ENCODE peak calls at places on chromosomes 3 and 15, in six cellular contexts. One of them, this sample, is unnamed.

GRCh38 chr3:71104090-71104489 is 479.4 kb downstream of the FOXP1 start:
- DNase-seq in COR-L47: no peak
- DNase-seq in CD4-positive, alpha-beta memory T cell: no peak
- DNase-seq in CD8-positive, alpha-beta T cell: no peak
- DNase-seq in activated T-helper 1 cell treated with anti-CD3 and anti-CD28 coated beads, Interleukin-2, amount 50 U/mL, for 16 hours: no peak
- DNase-seq in activated CD8-positive, alpha-beta memory T cell treated with anti-CD3 and anti-CD28 coated beads for 48 hours: no peak
- DNase-seq in this sample: no peak

GRCh38 chr15:66835558-66835878 is 133.5 kb downstream of the SMAD6 start:
- DNase-seq in COR-L47: no peak
- DNase-seq in CD4-positive, alpha-beta memory T cell: no peak
- DNase-seq in CD8-positive, alpha-beta T cell: no peak
- DNase-seq in activated T-helper 1 cell treated with anti-CD3 and anti-CD28 coated beads, Interleukin-2, amount 50 U/mL, for 16 hours: no peak
- DNase-seq in activated CD8-positive, alpha-beta memory T cell treated with anti-CD3 and anti-CD28 coated beads for 48 hours: no peak
- DNase-seq in this sample: no peak

GRCh38 chr15:42274693-42274971 is 1.4 kb upstream of the TMEM87A start:
- DNase-seq in COR-L47: no peak
- DNase-seq in CD4-positive, alpha-beta memory T cell: no peak
- DNase-seq in CD8-positive, alpha-beta T cell: no peak
- DNase-seq in activated T-helper 1 cell treated with anti-CD3 and anti-CD28 coated beads, Interleukin-2, amount 50 U/mL, for 16 hours: no peak
- DNase-seq in activated CD8-positive, alpha-beta memory T cell treated with anti-CD3 and anti-CD28 coated beads for 48 hours: no peak
- DNase-seq in this sample: no peak

GRCh38 chr3:56812749-56813655 is 11.3 kb upstream of the ARHGEF3 start:
- DNase-seq in COR-L47: no peak
- DNase-seq in CD4-positive, alpha-beta memory T cell: no peak
- DNase-seq in CD8-positive, alpha-beta T cell: no peak
- DNase-seq in activated T-helper 1 cell treated with anti-CD3 and anti-CD28 coated beads, Interleukin-2, amount 50 U/mL, for 16 hours: no peak
- DNase-seq in activated CD8-positive, alpha-beta memory T cell treated with anti-CD3 and anti-CD28 coated beads for 48 hours: no peak
- DNase-seq in this sample: no peak

GRCh38 chr3:86954751-86955150 is 36.2 kb downstream of the VGLL3 start:
- DNase-seq in COR-L47: no peak
- DNase-seq in CD4-positive, alpha-beta memory T cell: no peak
- DNase-seq in CD8-positive, alpha-beta T cell: no peak
- DNase-seq in activated T-helper 1 cell treated with anti-CD3 and anti-CD28 coated beads, Interleukin-2, amount 50 U/mL, for 16 hours: no peak
- DNase-seq in activated CD8-positive, alpha-beta memory T cell treated with anti-CD3 and anti-CD28 coated beads for 48 hours: no peak
- DNase-seq in this sample: no peak

GRCh38 chr3:128067481-128067880 is 15.2 kb downstream of the SEC61A1 start:
- DNase-seq in COR-L47: no peak
- DNase-seq in CD4-positive, alpha-beta memory T cell: no peak
- DNase-seq in CD8-positive, alpha-beta T cell: no peak
- DNase-seq in activated T-helper 1 cell treated with anti-CD3 and anti-CD28 coated beads, Interleukin-2, amount 50 U/mL, for 16 hours: no peak
- DNase-seq in activated CD8-positive, alpha-beta memory T cell treated with anti-CD3 and anti-CD28 coated beads for 48 hours: no peak
- DNase-seq in this sample: no peak

GRCh38 chr15:80118956-80119355 is 33.8 kb upstream of the FAH start:
- DNase-seq in COR-L47: no peak
- DNase-seq in CD4-positive, alpha-beta memory T cell: no peak
- DNase-seq in CD8-positive, alpha-beta T cell: no peak
- DNase-seq in activated T-helper 1 cell treated with anti-CD3 and anti-CD28 coated beads, Interleukin-2, amount 50 U/mL, for 16 hours: no peak
- DNase-seq in activated CD8-positive, alpha-beta memory T cell treated with anti-CD3 and anti-CD28 coated beads for 48 hours: no peak
- DNase-seq in this sample: no peak

GRCh38 chr3:38823722-38824121 is 7.7 kb upstream of the SCN10A start:
- DNase-seq in COR-L47: no peak
- DNase-seq in CD4-positive, alpha-beta memory T cell: no peak
- DNase-seq in CD8-positive, alpha-beta T cell: no peak
- DNase-seq in activated T-helper 1 cell treated with anti-CD3 and anti-CD28 coated beads, Interleukin-2, amount 50 U/mL, for 16 hours: no peak
- DNase-seq in activated CD8-positive, alpha-beta memory T cell treated with anti-CD3 and anti-CD28 coated beads for 48 hours: no peak
- DNase-seq in this sample: no peak

GRCh38 chr15:88113909-88114308 is 142.6 kb downstream of the NTRK3 start:
- DNase-seq in COR-L47: no peak
- DNase-seq in CD4-positive, alpha-beta memory T cell: no peak
- DNase-seq in CD8-positive, alpha-beta T cell: no peak
- DNase-seq in activated T-helper 1 cell treated with anti-CD3 and anti-CD28 coated beads, Interleukin-2, amount 50 U/mL, for 16 hours: no peak
- DNase-seq in activated CD8-positive, alpha-beta memory T cell treated with anti-CD3 and anti-CD28 coated beads for 48 hours: no peak
- DNase-seq in this sample: no peak

GRCh38 chr3:184734903-184735630 is 23.2 kb upstream of the MAGEF1 start:
- DNase-seq in COR-L47: no peak
- DNase-seq in CD4-positive, alpha-beta memory T cell: no peak
- DNase-seq in CD8-positive, alpha-beta T cell: no peak
- DNase-seq in activated T-helper 1 cell treated with anti-CD3 and anti-CD28 coated beads, Interleukin-2, amount 50 U/mL, for 16 hours: no peak
- DNase-seq in activated CD8-positive, alpha-beta memory T cell treated with anti-CD3 and anti-CD28 coated beads for 48 hours: no peak
- DNase-seq in this sample: no peak

GRCh38 chr3:63343674-63344073 is 65.6 kb downstream of the SYNPR start:
- DNase-seq in COR-L47: peak
- DNase-seq in CD4-positive, alpha-beta memory T cell: no peak
- DNase-seq in CD8-positive, alpha-beta T cell: no peak
- DNase-seq in activated T-helper 1 cell treated with anti-CD3 and anti-CD28 coated beads, Interleukin-2, amount 50 U/mL, for 16 hours: no peak
- DNase-seq in activated CD8-positive, alpha-beta memory T cell treated with anti-CD3 and anti-CD28 coated beads for 48 hours: no peak
- DNase-seq in this sample: no peak

GRCh38 chr15:57549935-57550334 is 41.8 kb upstream of the MYZAP start:
- DNase-seq in COR-L47: no peak
- DNase-seq in CD4-positive, alpha-beta memory T cell: no peak
- DNase-seq in CD8-positive, alpha-beta T cell: no peak
- DNase-seq in activated T-helper 1 cell treated with anti-CD3 and anti-CD28 coated beads, Interleukin-2, amount 50 U/mL, for 16 hours: no peak
- DNase-seq in activated CD8-positive, alpha-beta memory T cell treated with anti-CD3 and anti-CD28 coated beads for 48 hours: no peak
- DNase-seq in this sample: no peak

GRCh38 chr3:102085431-102086226 is 236.3 kb downstream of the NFKBIZ start:
- DNase-seq in COR-L47: no peak
- DNase-seq in CD4-positive, alpha-beta memory T cell: no peak
- DNase-seq in CD8-positive, alpha-beta T cell: no peak
- DNase-seq in activated T-helper 1 cell treated with anti-CD3 and anti-CD28 coated beads, Interleukin-2, amount 50 U/mL, for 16 hours: no peak
- DNase-seq in activated CD8-positive, alpha-beta memory T cell treated with anti-CD3 and anti-CD28 coated beads for 48 hours: no peak
- DNase-seq in this sample: no peak

GRCh38 chr3:22947741-22948140 is 255.4 kb upstream of the UBE2E2 start:
- DNase-seq in COR-L47: no peak
- DNase-seq in CD4-positive, alpha-beta memory T cell: no peak
- DNase-seq in CD8-positive, alpha-beta T cell: no peak
- DNase-seq in activated T-helper 1 cell treated with anti-CD3 and anti-CD28 coated beads, Interleukin-2, amount 50 U/mL, for 16 hours: no peak
- DNase-seq in activated CD8-positive, alpha-beta memory T cell treated with anti-CD3 and anti-CD28 coated beads for 48 hours: no peak
- DNase-seq in this sample: no peak

GRCh38 chr15:75887178-75887577 is 16.5 kb upstream of the FBXO22 start:
- DNase-seq in COR-L47: no peak
- DNase-seq in CD4-positive, alpha-beta memory T cell: no peak
- DNase-seq in CD8-positive, alpha-beta T cell: no peak
- DNase-seq in activated T-helper 1 cell treated with anti-CD3 and anti-CD28 coated beads, Interleukin-2, amount 50 U/mL, for 16 hours: no peak
- DNase-seq in activated CD8-positive, alpha-beta memory T cell treated with anti-CD3 and anti-CD28 coated beads for 48 hours: no peak
- DNase-seq in this sample: no peak

GRCh38 chr3:25144430-25144829 is 283.6 kb upstream of the RARB start:
- DNase-seq in COR-L47: no peak
- DNase-seq in CD4-positive, alpha-beta memory T cell: no peak
- DNase-seq in CD8-positive, alpha-beta T cell: no peak
- DNase-seq in activated T-helper 1 cell treated with anti-CD3 and anti-CD28 coated beads, Interleukin-2, amount 50 U/mL, for 16 hours: no peak
- DNase-seq in activated CD8-positive, alpha-beta memory T cell treated with anti-CD3 and anti-CD28 coated beads for 48 hours: no peak
- DNase-seq in this sample: no peak

GRCh38 chr3:179853176-179853575 is 183.6 kb downstream of the PEX5L start:
- DNase-seq in COR-L47: no peak
- DNase-seq in CD4-positive, alpha-beta memory T cell: no peak
- DNase-seq in CD8-positive, alpha-beta T cell: no peak
- DNase-seq in activated T-helper 1 cell treated with anti-CD3 and anti-CD28 coated beads, Interleukin-2, amount 50 U/mL, for 16 hours: no peak
- DNase-seq in activated CD8-positive, alpha-beta memory T cell treated with anti-CD3 and anti-CD28 coated beads for 48 hours: no peak
- DNase-seq in this sample: no peak

GRCh38 chr3:67335813-67336212 is 318.6 kb downstream of the SUCLG2 start:
- DNase-seq in COR-L47: no peak
- DNase-seq in CD4-positive, alpha-beta memory T cell: no peak
- DNase-seq in CD8-positive, alpha-beta T cell: peak
- DNase-seq in activated T-helper 1 cell treated with anti-CD3 and anti-CD28 coated beads, Interleukin-2, amount 50 U/mL, for 16 hours: no peak
- DNase-seq in activated CD8-positive, alpha-beta memory T cell treated with anti-CD3 and anti-CD28 coated beads for 48 hours: no peak
- DNase-seq in this sample: no peak

GRCh38 chr3:19348929-19349564 is 200.7 kb downstream of the KCNH8 start:
- DNase-seq in COR-L47: no peak
- DNase-seq in CD4-positive, alpha-beta memory T cell: no peak
- DNase-seq in CD8-positive, alpha-beta T cell: no peak
- DNase-seq in activated T-helper 1 cell treated with anti-CD3 and anti-CD28 coated beads, Interleukin-2, amount 50 U/mL, for 16 hours: no peak
- DNase-seq in activated CD8-positive, alpha-beta memory T cell treated with anti-CD3 and anti-CD28 coated beads for 48 hours: no peak
- DNase-seq in this sample: no peak

GRCh38 chr15:41997845-41998244 is 23.0 kb downstream of the PLA2G4E start:
- DNase-seq in COR-L47: no peak
- DNase-seq in CD4-positive, alpha-beta memory T cell: no peak
- DNase-seq in CD8-positive, alpha-beta T cell: no peak
- DNase-seq in activated T-helper 1 cell treated with anti-CD3 and anti-CD28 coated beads, Interleukin-2, amount 50 U/mL, for 16 hours: no peak
- DNase-seq in activated CD8-positive, alpha-beta memory T cell treated with anti-CD3 and anti-CD28 coated beads for 48 hours: no peak
- DNase-seq in this sample: no peak

GRCh38 chr3:49165771-49166751 is at the start of gene CCDC71:
- DNase-seq in COR-L47: peak
- DNase-seq in CD4-positive, alpha-beta memory T cell: peak
- DNase-seq in CD8-positive, alpha-beta T cell: peak
- DNase-seq in activated T-helper 1 cell treated with anti-CD3 and anti-CD28 coated beads, Interleukin-2, amount 50 U/mL, for 16 hours: peak
- DNase-seq in activated CD8-positive, alpha-beta memory T cell treated with anti-CD3 and anti-CD28 coated beads for 48 hours: peak
- DNase-seq in this sample: peak

GRCh38 chr15:40955930-40956542 is 2.8 kb downstream of the CHAC1 start:
- DNase-seq in COR-L47: no peak
- DNase-seq in CD4-positive, alpha-beta memory T cell: no peak
- DNase-seq in CD8-positive, alpha-beta T cell: no peak
- DNase-seq in activated T-helper 1 cell treated with anti-CD3 and anti-CD28 coated beads, Interleukin-2, amount 50 U/mL, for 16 hours: no peak
- DNase-seq in activated CD8-positive, alpha-beta memory T cell treated with anti-CD3 and anti-CD28 coated beads for 48 hours: no peak
- DNase-seq in this sample: no peak

This sample was measured in effector CD4-positive, alpha-beta T cell.